ENCODE peak calls at places on chromosomes 7 and 10, in nine cellular contexts. S is right lobe of liver, H is NB4, T is body of pancreas, N is fibroblast of pulmonary artery, V is BJ, M is AG09309, F is heart left ventricle, I is kidney epithelial cell. R is an unnamed sample.

GRCh38 chr7:16202298-16202697 is 219.0 kb downstream of the CRPPA start:
- DNase-seq in S (no peak), H (no peak), T (no peak), N (peak), V (no peak), M (no peak), F (no peak), I (no peak), R (no peak)

GRCh38 chr10:70594161-70594560 is 8.4 kb downstream of the PRF1 start:
- DNase-seq in S (no peak), H (no peak), T (no peak), N (no peak), V (no peak), M (no peak), F (no peak), I (no peak), R (no peak)

GRCh38 chr7:84188811-84189405 is 5.7 kb downstream of the SEMA3A start:
- DNase-seq in S (no peak), H (peak), T (no peak), N (peak), V (no peak), M (no peak), F (no peak), I (no peak), R (no peak)

GRCh38 chr10:31147220-31147608 is 115.5 kb upstream of the ZNF438 start:
- DNase-seq in S (no peak), H (peak), T (no peak), N (peak), V (peak), M (no peak), F (no peak), I (no peak), R (no peak)

GRCh38 chr10:64598604-64599003 is 1077.4 kb downstream of the REEP3 start:
- DNase-seq in S (no peak), H (no peak), T (no peak), N (no peak), V (no peak), M (no peak), F (no peak), I (no peak), R (no peak)

GRCh38 chr10:23314835-23315239 is 29.8 kb downstream of the C10orf67 start:
- DNase-seq in S (no peak), H (peak), T (peak), N (peak), V (peak), M (peak), F (peak), I (peak), R (peak)

GRCh38 chr10:113563306-113564088 is 10.6 kb downstream of the HABP2 start:
- DNase-seq in S (peak), H (peak), T (peak), N (peak), V (no peak), M (peak), F (peak), I (no peak), R (peak)

GRCh38 chr10:15724683-15725082 is 5.0 kb upstream of the ITGA8 start:
- DNase-seq in S (no peak), H (no peak), T (no peak), N (no peak), V (no peak), M (no peak), F (no peak), I (no peak), R (no peak)

GRCh38 chr10:116665541-116666125 is 44.9 kb downstream of the PNLIPRP2 start:
- DNase-seq in S (no peak), H (no peak), T (peak), N (peak), V (no peak), M (no peak), F (peak), I (no peak), R (peak)

GRCh38 chr10:97277551-97277950 is 14.9 kb downstream of the ARHGAP19 start:
- DNase-seq in S (no peak), H (no peak), T (no peak), N (no peak), V (no peak), M (no peak), F (no peak), I (no peak), R (no peak)

GRCh38 chr10:114259825-114260224 is 20.8 kb downstream of the VWA2 start:
- DNase-seq in S (no peak), H (no peak), T (no peak), N (peak), V (peak), M (peak), F (peak), I (no peak), R (no peak)

GRCh38 chr10:32148864-32149256 is 92.6 kb upstream of the KIF5B start:
- DNase-seq in S (no peak), H (no peak), T (no peak), N (no peak), V (no peak), M (no peak), F (no peak), I (no peak), R (no peak)

GRCh38 chr10:115606727-115607126 is 513.6 kb downstream of the ATRNL1 start:
- DNase-seq in S (no peak), H (no peak), T (no peak), N (no peak), V (no peak), M (no peak), F (no peak), I (no peak), R (no peak)

GRCh38 chr10:3217301-3217700 is 44.7 kb upstream of the PITRM1 start:
- DNase-seq in S (no peak), H (no peak), T (no peak), N (peak), V (peak), M (peak), F (no peak), I (peak), R (no peak)

DNA sequence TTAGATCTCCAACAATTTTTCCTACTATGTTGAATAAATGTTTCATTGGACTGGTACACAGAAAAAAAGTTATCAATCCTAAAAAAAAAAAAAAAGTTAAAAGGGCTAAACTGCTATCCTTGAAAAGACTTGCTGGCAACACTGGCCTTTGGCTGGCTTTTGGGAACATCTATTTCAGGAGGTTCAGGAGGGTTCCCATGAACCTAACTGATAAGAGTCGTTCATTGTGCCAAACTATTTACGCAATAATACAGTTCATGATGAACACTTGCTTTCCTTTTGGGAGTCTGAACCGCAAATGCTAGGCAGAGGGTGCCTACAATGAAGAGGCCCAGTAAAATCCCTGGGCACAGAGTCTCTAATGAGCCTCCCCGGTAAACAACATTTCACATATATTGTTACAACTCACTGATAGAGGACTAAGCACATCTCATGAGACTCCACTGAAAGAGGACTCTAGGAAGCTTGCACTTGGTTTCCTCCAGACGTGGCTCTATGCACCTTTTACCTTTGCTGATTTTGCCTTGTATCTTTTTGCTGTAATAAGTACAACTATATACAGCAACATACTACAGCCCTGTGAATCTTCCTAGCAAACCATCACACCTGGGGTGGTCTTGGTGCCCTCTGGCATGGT is 45.0 kb downstream of the ZFAND4 start:
- DNase-seq in S (peak), H (no peak), T (peak), N (peak), V (no peak), M (no peak), F (peak), I (no peak), R (no peak)
- H3K4me3 ChIP-seq in S (no peak), H (no peak), T (no peak), N (no peak), V (no peak), M (no peak), F (no peak), I (no peak), R (no peak)

DNA sequence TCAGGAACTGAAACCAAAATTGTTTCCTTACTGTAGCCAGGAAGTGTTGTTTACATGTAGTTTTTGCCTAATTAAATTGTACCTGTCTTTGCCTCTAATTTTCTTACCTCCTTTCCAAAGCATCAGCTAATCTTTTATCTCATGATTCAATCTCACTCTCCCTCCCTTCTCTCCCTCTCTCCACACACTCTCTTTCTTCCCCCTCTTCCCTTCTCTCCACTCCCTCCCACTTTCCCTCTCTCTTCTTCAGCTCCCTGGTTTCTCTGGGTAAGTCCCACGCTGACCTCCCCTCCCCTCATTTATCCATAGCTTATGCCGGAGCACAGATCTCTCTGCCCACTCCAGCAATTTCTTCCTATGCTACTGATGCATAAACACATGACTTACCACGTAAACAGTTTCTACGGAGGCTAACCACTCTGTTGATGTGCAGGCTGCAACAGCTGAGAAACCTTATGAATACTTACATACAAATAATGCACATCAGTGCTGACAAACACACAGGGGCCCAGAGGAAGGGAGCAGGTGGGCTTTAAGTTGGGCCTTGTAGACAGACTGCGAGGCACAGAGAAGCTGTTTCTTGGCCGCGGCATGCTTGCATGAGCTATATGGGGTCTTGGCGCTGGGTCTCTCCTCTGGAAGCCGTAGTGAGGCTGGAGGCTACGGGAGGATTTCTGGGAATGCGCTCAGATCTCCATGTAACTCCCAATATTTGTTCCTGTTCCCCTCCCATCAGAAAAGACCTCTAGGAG is 174.4 kb upstream of the PLXNA4 start:
- DNase-seq in S (no peak), H (no peak), T (no peak), N (no peak), V (no peak), M (no peak), F (no peak), I (no peak), R (no peak)
- H3K4me3 ChIP-seq in S (no peak), H (no peak), T (no peak), N (peak), V (no peak), M (no peak), F (no peak), I (no peak), R (no peak)

DNA sequence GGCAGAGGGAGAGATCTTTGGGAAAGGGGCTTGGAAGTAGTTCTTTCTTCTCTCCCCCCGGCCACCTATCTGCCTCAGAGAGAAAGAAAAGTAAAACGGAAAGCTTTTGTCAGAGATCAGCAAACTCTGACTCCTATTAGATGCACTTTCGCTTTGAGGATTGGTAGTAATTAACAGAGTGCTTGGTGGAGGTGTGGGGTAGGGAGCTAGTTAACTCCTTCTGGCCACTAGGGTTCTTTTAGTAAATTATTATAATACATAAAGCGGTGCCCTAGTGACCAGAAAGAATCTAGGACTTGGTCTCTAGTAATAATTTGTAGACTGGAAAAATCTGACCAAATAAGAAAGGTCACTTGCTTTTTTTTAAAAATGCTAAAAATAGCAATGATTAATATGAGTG is 54.6 kb downstream of the CPVL start:
- DNase-seq in S (no peak), H (no peak), T (no peak), N (peak), V (no peak), M (no peak), F (no peak), I (no peak), R (no peak)
- H3K4me3 ChIP-seq in S (peak), H (no peak), T (no peak), N (peak), V (peak), M (no peak), F (peak), I (peak), R (peak)

GRCh38 chr7:83036130-83036529 is 126.6 kb downstream of the PCLO start:
- DNase-seq in S (no peak), H (no peak), T (no peak), N (no peak), V (no peak), M (no peak), F (no peak), I (no peak), R (no peak)

GRCh38 chr7:83040454-83040853 is 122.2 kb downstream of the PCLO start:
- DNase-seq in S (no peak), H (peak), T (no peak), N (no peak), V (no peak), M (no peak), F (no peak), I (no peak), R (no peak)

GRCh38 chr7:83038787-83039186 is 123.9 kb downstream of the PCLO start:
- DNase-seq in S (no peak), H (no peak), T (no peak), N (no peak), V (no peak), M (no peak), F (no peak), I (no peak), R (no peak)

GRCh38 chr7:83032195-83032594 is 130.5 kb downstream of the PCLO start:
- DNase-seq in S (no peak), H (no peak), T (no peak), N (no peak), V (no peak), M (no peak), F (no peak), I (no peak), R (no peak)

GRCh38 chr7:83036721-83037380 is 125.8 kb downstream of the PCLO start:
- DNase-seq in S (no peak), H (no peak), T (no peak), N (no peak), V (no peak), M (no peak), F (no peak), I (no peak), R (no peak)
- H3K4me3 ChIP-seq in S (no peak), H (no peak), T (no peak), N (no peak), V (no peak), M (no peak), F (no peak), I (no peak), R (no peak)

R was measured in astrocyte of the cerebellum.